ENCODE peak calls at places on chromosome 2, in six cellular contexts. One of them, this sample, is unnamed.

GRCh38 chr2:29267710-29268109 is 152.5 kb downstream of the CLIP4 start:
- DNase-seq in bronchial epithelial cell: no peak
- DNase-seq in heart right ventricle: no peak
- DNase-seq in A549: no peak
- DNase-seq in astrocyte: no peak
- DNase-seq in SK-N-SH: peak
- DNase-seq in this sample: no peak

GRCh38 chr2:127066942-127067341 is 40.0 kb downstream of the BIN1 start:
- DNase-seq in bronchial epithelial cell: no peak
- DNase-seq in heart right ventricle: peak
- DNase-seq in A549: no peak
- DNase-seq in astrocyte: no peak
- DNase-seq in SK-N-SH: no peak
- DNase-seq in this sample: no peak

GRCh38 chr2:68190991-68191731 is 33.5 kb downstream of the PNO1 start:
- DNase-seq in bronchial epithelial cell: peak
- DNase-seq in heart right ventricle: no peak
- DNase-seq in A549: peak
- DNase-seq in astrocyte: peak
- DNase-seq in SK-N-SH: no peak
- DNase-seq in this sample: no peak

GRCh38 chr2:120562218-120563005 is 173.3 kb upstream of the GLI2 start:
- DNase-seq in bronchial epithelial cell: no peak
- DNase-seq in heart right ventricle: no peak
- DNase-seq in A549: no peak
- DNase-seq in astrocyte: no peak
- DNase-seq in SK-N-SH: no peak
- DNase-seq in this sample: no peak

GRCh38 chr2:169828141-169828811 is 1.0 kb downstream of the UBR3 start:
- DNase-seq in bronchial epithelial cell: peak
- DNase-seq in heart right ventricle: no peak
- DNase-seq in A549: no peak
- DNase-seq in astrocyte: peak
- DNase-seq in SK-N-SH: peak
- DNase-seq in this sample: peak

GRCh38 chr2:171889808-171890207 is 4.2 kb downstream of the SLC25A12 start:
- DNase-seq in bronchial epithelial cell: no peak
- DNase-seq in heart right ventricle: no peak
- DNase-seq in A549: no peak
- DNase-seq in astrocyte: no peak
- DNase-seq in SK-N-SH: no peak
- DNase-seq in this sample: no peak

GRCh38 chr2:170148161-170148560 is 29.8 kb upstream of the MYO3B start:
- DNase-seq in bronchial epithelial cell: peak
- DNase-seq in heart right ventricle: no peak
- DNase-seq in A549: no peak
- DNase-seq in astrocyte: no peak
- DNase-seq in SK-N-SH: no peak
- DNase-seq in this sample: no peak

GRCh38 chr2:119292226-119292625 is 68.6 kb downstream of the STEAP3 start:
- DNase-seq in bronchial epithelial cell: peak
- DNase-seq in heart right ventricle: no peak
- DNase-seq in A549: no peak
- DNase-seq in astrocyte: peak
- DNase-seq in SK-N-SH: no peak
- DNase-seq in this sample: no peak

GRCh38 chr2:205889073-205889472 is 196.9 kb downstream of the INO80D start:
- DNase-seq in bronchial epithelial cell: peak
- DNase-seq in heart right ventricle: no peak
- DNase-seq in A549: peak
- DNase-seq in astrocyte: peak
- DNase-seq in SK-N-SH: no peak
- DNase-seq in this sample: no peak

DNA sequence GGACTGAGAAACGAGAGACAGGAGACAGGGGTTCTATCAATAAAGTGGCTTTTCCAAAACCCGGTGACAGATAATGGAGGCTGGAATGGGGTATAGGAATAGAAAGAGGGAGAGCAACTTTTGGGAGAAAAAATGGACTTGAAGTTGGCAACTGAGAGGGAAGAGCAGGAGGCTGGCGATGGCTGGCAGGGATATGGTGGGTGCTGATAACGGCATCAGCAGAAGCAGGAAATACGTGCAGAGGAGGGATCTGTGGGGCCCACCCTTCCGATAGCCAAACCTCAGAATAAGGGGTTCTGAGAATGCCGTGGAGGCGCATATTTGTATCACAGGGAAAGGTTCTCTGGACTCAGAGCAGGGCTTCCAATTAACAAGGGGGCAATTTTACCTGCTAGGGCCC is 64.1 kb upstream of the DNMT3A start:
- DNase-seq in bronchial epithelial cell: no peak
- DNase-seq in heart right ventricle: no peak
- DNase-seq in A549: no peak
- DNase-seq in astrocyte: no peak
- DNase-seq in SK-N-SH: no peak
- DNase-seq in this sample: no peak
- TF ChIP-seq CTCF in bronchial epithelial cell: no peak
- TF ChIP-seq CTCF in heart right ventricle: no peak
- TF ChIP-seq CTCF in A549: no peak
- TF ChIP-seq CTCF in astrocyte: no peak
- TF ChIP-seq CTCF in SK-N-SH: no peak
- TF ChIP-seq CTCF in this sample: no peak

GRCh38 chr2:232889876-232890401 is 19.9 kb downstream of the SNORC start:
- DNase-seq in bronchial epithelial cell: no peak
- DNase-seq in heart right ventricle: no peak
- DNase-seq in A549: no peak
- DNase-seq in astrocyte: no peak
- DNase-seq in SK-N-SH: no peak
- DNase-seq in this sample: no peak

GRCh38 chr2:232888839-232889529 is 18.9 kb downstream of the SNORC start:
- DNase-seq in bronchial epithelial cell: no peak
- DNase-seq in heart right ventricle: no peak
- DNase-seq in A549: no peak
- DNase-seq in astrocyte: no peak
- DNase-seq in SK-N-SH: no peak
- DNase-seq in this sample: no peak

GRCh38 chr2:232890896-232891601 is 21.0 kb downstream of the SNORC start:
- DNase-seq in bronchial epithelial cell: peak
- DNase-seq in heart right ventricle: no peak
- DNase-seq in A549: no peak
- DNase-seq in astrocyte: no peak
- DNase-seq in SK-N-SH: no peak
- DNase-seq in this sample: no peak

GRCh38 chr2:232891621-232892071 is 21.6 kb downstream of the SNORC start:
- DNase-seq in bronchial epithelial cell: peak
- DNase-seq in heart right ventricle: no peak
- DNase-seq in A549: no peak
- DNase-seq in astrocyte: peak
- DNase-seq in SK-N-SH: no peak
- DNase-seq in this sample: no peak

GRCh38 chr2:232890536-232890895 is 20.5 kb downstream of the SNORC start:
- DNase-seq in bronchial epithelial cell: no peak
- DNase-seq in heart right ventricle: no peak
- DNase-seq in A549: no peak
- DNase-seq in astrocyte: no peak
- DNase-seq in SK-N-SH: no peak
- DNase-seq in this sample: no peak
- H3K4me3 ChIP-seq in bronchial epithelial cell: no peak
- H3K4me3 ChIP-seq in heart right ventricle: no peak
- H3K4me3 ChIP-seq in A549: no peak
- H3K4me3 ChIP-seq in astrocyte: no peak
- H3K4me3 ChIP-seq in SK-N-SH: no peak
- H3K4me3 ChIP-seq in this sample: no peak

DNA sequence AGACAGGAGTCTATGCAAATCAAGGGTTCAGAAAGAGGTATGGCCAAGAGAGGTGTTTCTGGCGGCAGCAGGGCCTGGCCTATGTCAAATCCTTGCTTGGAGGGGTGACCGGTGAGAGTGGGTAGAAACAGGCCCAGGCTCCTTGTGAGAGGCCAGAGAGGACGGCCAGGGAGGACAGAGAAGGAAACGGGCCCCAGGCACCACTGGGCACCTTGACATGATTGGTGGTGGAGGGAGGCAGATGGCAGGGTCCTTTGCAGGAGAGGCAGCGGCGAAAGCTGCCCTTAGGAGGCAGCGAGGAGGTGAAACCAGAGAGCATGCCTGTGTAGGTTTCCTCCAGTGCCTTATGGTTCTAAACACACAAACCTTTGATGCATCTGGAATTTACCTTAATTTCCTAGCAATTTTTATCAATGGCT is 6.2 kb downstream of the RAMP1 start:
- DNase-seq in bronchial epithelial cell: no peak
- DNase-seq in heart right ventricle: no peak
- DNase-seq in A549: no peak
- DNase-seq in astrocyte: no peak
- DNase-seq in SK-N-SH: peak
- DNase-seq in this sample: no peak
- TF ChIP-seq CTCF in bronchial epithelial cell: peak
- TF ChIP-seq CTCF in heart right ventricle: no peak
- TF ChIP-seq CTCF in A549: no peak
- TF ChIP-seq CTCF in astrocyte: no peak
- TF ChIP-seq CTCF in SK-N-SH: peak
- TF ChIP-seq CTCF in this sample: no peak

DNA sequence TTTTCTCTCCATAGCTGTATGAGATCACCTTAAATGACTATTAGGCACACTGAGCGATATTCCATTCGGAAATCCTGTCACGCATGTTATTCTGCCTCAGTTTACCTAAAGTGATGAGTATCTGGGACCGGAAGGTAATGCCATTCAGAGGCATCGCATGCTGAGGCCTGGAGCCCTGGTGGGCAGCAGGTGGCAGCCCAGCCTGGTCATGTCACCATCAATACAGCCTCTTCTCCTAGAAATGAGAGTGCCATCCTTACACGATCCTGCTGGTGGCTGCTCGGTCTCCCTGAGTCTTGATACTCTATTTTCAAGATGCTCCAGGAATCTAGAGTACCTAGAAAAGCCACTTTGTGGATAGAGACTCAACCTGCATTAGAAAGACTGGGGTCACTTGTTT is 119.8 kb downstream of the EIPR1 start:
- DNase-seq in bronchial epithelial cell: no peak
- DNase-seq in heart right ventricle: no peak
- DNase-seq in A549: no peak
- DNase-seq in astrocyte: no peak
- DNase-seq in SK-N-SH: no peak
- DNase-seq in this sample: no peak
- H3K4me3 ChIP-seq in bronchial epithelial cell: no peak
- H3K4me3 ChIP-seq in heart right ventricle: no peak
- H3K4me3 ChIP-seq in A549: no peak
- H3K4me3 ChIP-seq in astrocyte: no peak
- H3K4me3 ChIP-seq in SK-N-SH: no peak
- H3K4me3 ChIP-seq in this sample: peak

DNA sequence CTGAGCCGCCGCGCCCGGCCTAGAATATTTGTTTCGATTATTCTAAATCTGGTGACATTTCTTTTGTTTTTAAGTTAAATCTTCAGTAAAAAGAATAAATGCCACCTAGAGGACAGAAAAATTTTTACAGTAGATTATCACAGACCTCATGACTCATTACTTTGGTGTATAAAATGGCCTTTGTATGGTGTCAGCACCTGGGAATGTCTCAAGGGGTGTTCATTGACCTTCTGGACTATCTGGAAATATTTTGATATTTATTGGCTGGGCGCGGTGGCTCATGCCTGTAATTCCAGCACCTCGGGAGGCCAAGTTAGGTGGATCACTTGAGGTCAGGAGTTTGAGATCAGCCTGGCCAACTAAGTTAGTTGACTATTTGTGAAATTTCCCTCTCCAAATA is 30.3 kb upstream of the SLC30A6 start:
- DNase-seq in bronchial epithelial cell: peak
- DNase-seq in heart right ventricle: no peak
- DNase-seq in A549: peak
- DNase-seq in astrocyte: peak
- DNase-seq in SK-N-SH: peak
- DNase-seq in this sample: no peak
- TF ChIP-seq CTCF in bronchial epithelial cell: peak
- TF ChIP-seq CTCF in heart right ventricle: peak
- TF ChIP-seq CTCF in A549: peak
- TF ChIP-seq CTCF in astrocyte: peak
- TF ChIP-seq CTCF in SK-N-SH: peak
- TF ChIP-seq CTCF in this sample: peak

DNA sequence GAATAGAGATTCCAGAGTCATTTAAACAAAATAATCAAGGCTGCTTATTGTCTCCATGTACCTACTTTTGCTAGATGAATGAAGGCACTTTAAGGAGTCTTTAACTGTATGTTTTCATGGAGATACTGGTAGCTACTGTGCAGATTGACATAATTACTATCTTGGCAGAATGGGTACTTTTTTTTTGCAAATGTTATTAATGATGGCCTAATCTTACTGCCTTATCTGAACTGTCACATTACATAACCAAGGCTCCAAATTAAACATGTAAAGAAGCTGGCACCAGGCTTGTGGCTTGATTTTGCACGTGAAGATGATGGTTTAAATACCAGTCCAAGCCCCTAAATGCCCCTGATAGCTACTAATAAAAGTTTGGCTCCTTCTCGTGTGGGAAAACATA is 4.0 kb downstream of the TRIB2 start:
- DNase-seq in bronchial epithelial cell: no peak
- DNase-seq in heart right ventricle: no peak
- DNase-seq in A549: no peak
- DNase-seq in astrocyte: no peak
- DNase-seq in SK-N-SH: no peak
- DNase-seq in this sample: no peak
- H3K4me3 ChIP-seq in bronchial epithelial cell: no peak
- H3K4me3 ChIP-seq in heart right ventricle: peak
- H3K4me3 ChIP-seq in A549: no peak
- H3K4me3 ChIP-seq in astrocyte: peak
- H3K4me3 ChIP-seq in SK-N-SH: peak
- H3K4me3 ChIP-seq in this sample: peak

GRCh38 chr2:212863185-212863588 is 288.2 kb downstream of the IKZF2 start:
- DNase-seq in bronchial epithelial cell: peak
- DNase-seq in heart right ventricle: no peak
- DNase-seq in A549: no peak
- DNase-seq in astrocyte: no peak
- DNase-seq in SK-N-SH: peak
- DNase-seq in this sample: no peak
- TF ChIP-seq CTCF in bronchial epithelial cell: peak
- TF ChIP-seq CTCF in heart right ventricle: peak
- TF ChIP-seq CTCF in A549: peak
- TF ChIP-seq CTCF in astrocyte: peak
- TF ChIP-seq CTCF in SK-N-SH: peak
- TF ChIP-seq CTCF in this sample: no peak